ENCODE peak calls at places on chromosomes 5 and 9, in six cellular contexts. A is T-helper 2 cell; F is hippocampal formation; M is stimulated activated CD4-positive, alpha-beta T cell treated with anti-CD3 and anti-CD28 coated beads, Interleukin-12 subunit alpha, Interleukin-12 subunit beta, amount 100 ng/mL, for 4 hours; Q is heart left ventricle; G is HTR-8/SVneo. X is an unnamed sample.

GRCh38 chr5:133897431-133897830 is 71.0 kb downstream of the C5orf15 start:
- DNase-seq in A (no peak), F (no peak), M (no peak), Q (no peak), G (no peak), X (no peak)

GRCh38 chr9:2418619-2419018 is 203.0 kb upstream of the VLDLR start:
- DNase-seq in A (no peak), F (no peak), M (no peak), Q (peak; percentile 27), G (peak; percentile 27), X (no peak)

GRCh38 chr9:107358867-107359440 is 75.9 kb downstream of the RAD23B start:
- DNase-seq in A (no peak), F (no peak), M (no peak), Q (no peak), G (no peak), X (no peak)

GRCh38 chr5:127942246-127943060 is 141.1 kb upstream of the SLC12A2 start:
- DNase-seq in A (no peak), F (no peak), M (no peak), Q (no peak), G (no peak), X (no peak)

GRCh38 chr5:73619606-73620334 is 6.2 kb upstream of the ARHGEF28 start:
- DNase-seq in A (no peak), F (no peak), M (no peak), Q (no peak), G (no peak), X (no peak)

GRCh38 chr5:30839956-30840355 is 353.5 kb upstream of the CDH6 start:
- DNase-seq in A (no peak), F (no peak), M (no peak), Q (peak; percentile 6), G (no peak), X (no peak)

GRCh38 chr9:127129718-127130085 is 7.3 kb upstream of the ANGPTL2 start:
- DNase-seq in A (no peak), F (no peak), M (no peak), Q (no peak), G (no peak), X (no peak)

GRCh38 chr9:89605181-89606048 is 603 bp downstream of the GADD45G start:
- DNase-seq in A (peak; percentile 41), F (peak; percentile 77), M (peak; percentile 60), Q (peak; percentile 53), G (no peak), X (peak; percentile 80)

GRCh38 chr5:97764700-97765099 is 581.7 kb upstream of the RIOK2 start:
- DNase-seq in A (no peak), F (no peak), M (no peak), Q (no peak), G (peak; percentile 3), X (no peak)

GRCh38 chr5:127898551-127899213 is 184.9 kb upstream of the SLC12A2 start:
- DNase-seq in A (no peak), F (no peak), M (no peak), Q (no peak), G (no peak), X (peak; percentile 56)

GRCh38 chr5:55520117-55520829 is 14.5 kb downstream of the PLPP1 start:
- DNase-seq in A (no peak), F (no peak), M (no peak), Q (no peak), G (no peak), X (no peak)

GRCh38 chr5:42984307-42984706 is 55.8 kb downstream of the ANXA2R start:
- DNase-seq in A (no peak), F (no peak), M (no peak), Q (no peak), G (no peak), X (no peak)

GRCh38 chr5:12623408-12623807 is 719.2 kb upstream of the CTNND2 start:
- DNase-seq in A (no peak), F (no peak), M (no peak), Q (no peak), G (no peak), X (no peak)

GRCh38 chr9:21414220-21414940 is 5.5 kb downstream of the IFNA8 start:
- DNase-seq in A (no peak), F (no peak), M (no peak), Q (no peak), G (no peak), X (no peak)

GRCh38 chr5:14450055-14450524 is 131.5 kb upstream of the OTULINL start:
- DNase-seq in A (no peak), F (no peak), M (no peak), Q (peak; percentile 65), G (no peak), X (peak; percentile 60)

GRCh38 chr5:176948458-176948857 is 49.3 kb upstream of the HK3 start:
- DNase-seq in A (no peak), F (no peak), M (no peak), Q (no peak), G (no peak), X (no peak)

GRCh38 chr9:133339641-133340040 is 3.7 kb upstream of the SURF6 start:
- DNase-seq in A (no peak), F (no peak), M (no peak), Q (no peak), G (no peak), X (no peak)

GRCh38 chr5:133688386-133688785 is 76.0 kb upstream of the FSTL4 start:
- DNase-seq in A (no peak), F (no peak), M (no peak), Q (no peak), G (no peak), X (no peak)

GRCh38 chr9:126459546-126459945 is 132.9 kb downstream of the MVB12B start:
- DNase-seq in A (no peak), F (no peak), M (no peak), Q (no peak), G (no peak), X (peak; percentile 2)

GRCh38 chr9:84238652-84239051 is 101.9 kb downstream of the SLC28A3 start:
- DNase-seq in A (no peak), F (no peak), M (no peak), Q (no peak), G (no peak), X (no peak)

GRCh38 chr9:90546200-90546599 is 96.4 kb downstream of the DIRAS2 start:
- DNase-seq in A (no peak), F (no peak), M (no peak), Q (no peak), G (peak; percentile 8), X (no peak)

GRCh38 chr9:121748727-121749546 is 97.5 kb downstream of the DAB2IP start:
- DNase-seq in A (no peak), F (no peak), M (no peak), Q (peak; percentile 82), G (no peak), X (no peak)

GRCh38 chr9:125758986-125759811 is 12.0 kb downstream of the PBX3 start:
- DNase-seq in A (no peak), F (peak; percentile 61), M (no peak), Q (peak; percentile 10), G (no peak), X (no peak)

GRCh38 chr9:135907006-135907434 is 326 bp downstream of the CAMSAP1 start:
- DNase-seq in A (no peak), F (no peak), M (no peak), Q (no peak), G (no peak), X (no peak)